ENCODE peak calls at places on chromosomes 4 and X, in six cellular contexts. V, K, D, Z, S and I are unnamed samples.

GRCh38 chrX:1205681-1206611 is 6.5 kb downstream of the CRLF2 start:
- DNase-seq in V (no peak), K (peak; percentile 13), D (peak; percentile 10), Z (no peak), S (peak; percentile 59), I (peak; percentile 7)

GRCh38 chrX:50814701-50815476 is 895 bp upstream of the SHROOM4 start:
- DNase-seq in V (peak; percentile 14), K (no peak), D (no peak), Z (no peak), S (peak; percentile 31), I (no peak)

GRCh38 chr4:176492648-176493302 is 173.0 kb downstream of the SPCS3 start:
- DNase-seq in V (no peak), K (no peak), D (no peak), Z (no peak), S (peak; percentile 34), I (no peak)

GRCh38 chrX:74286950-74287349 is 17.0 kb upstream of the ZCCHC13 start:
- DNase-seq in V (no peak), K (no peak), D (no peak), Z (no peak), S (peak; percentile 85), I (no peak)

GRCh38 chrX:68895339-68896250 is 66.8 kb downstream of the EFNB1 start:
- DNase-seq in V (peak; percentile 38), K (peak; percentile 86), D (peak; percentile 49), Z (peak; percentile 28), S (peak; percentile 42), I (peak; percentile 16)

GRCh38 chr4:181832305-181832704 is 410.9 kb upstream of the TENM3 start:
- DNase-seq in V (no peak), K (no peak), D (no peak), Z (no peak), S (no peak), I (no peak)

GRCh38 chrX:3129256-3129655 is 88.0 kb downstream of the ARSF start:
- DNase-seq in V (no peak), K (no peak), D (no peak), Z (no peak), S (peak; percentile 28), I (no peak)

GRCh38 chrX:138890491-138890890 is 179.0 kb upstream of the FGF13 start:
- DNase-seq in V (no peak), K (no peak), D (no peak), Z (no peak), S (no peak), I (no peak)

GRCh38 chr4:28354874-28355273 is 1494.2 kb downstream of the STIM2 start:
- DNase-seq in V (no peak), K (no peak), D (no peak), Z (no peak), S (no peak), I (no peak)

GRCh38 chr4:131470360-131470759 is 1678.7 kb upstream of the PCDH10 start:
- DNase-seq in V (no peak), K (no peak), D (no peak), Z (no peak), S (no peak), I (no peak)

GRCh38 chr4:119082661-119083060 is 53.0 kb upstream of the MYOZ2 start:
- DNase-seq in V (no peak), K (no peak), D (no peak), Z (no peak), S (no peak), I (no peak)

GRCh38 chr4:76803522-76803921 is 94.4 kb downstream of the SOWAHB start:
- DNase-seq in V (no peak), K (no peak), D (peak; percentile 33), Z (peak; percentile 76), S (peak; percentile 92), I (peak; percentile 31)

DNA sequence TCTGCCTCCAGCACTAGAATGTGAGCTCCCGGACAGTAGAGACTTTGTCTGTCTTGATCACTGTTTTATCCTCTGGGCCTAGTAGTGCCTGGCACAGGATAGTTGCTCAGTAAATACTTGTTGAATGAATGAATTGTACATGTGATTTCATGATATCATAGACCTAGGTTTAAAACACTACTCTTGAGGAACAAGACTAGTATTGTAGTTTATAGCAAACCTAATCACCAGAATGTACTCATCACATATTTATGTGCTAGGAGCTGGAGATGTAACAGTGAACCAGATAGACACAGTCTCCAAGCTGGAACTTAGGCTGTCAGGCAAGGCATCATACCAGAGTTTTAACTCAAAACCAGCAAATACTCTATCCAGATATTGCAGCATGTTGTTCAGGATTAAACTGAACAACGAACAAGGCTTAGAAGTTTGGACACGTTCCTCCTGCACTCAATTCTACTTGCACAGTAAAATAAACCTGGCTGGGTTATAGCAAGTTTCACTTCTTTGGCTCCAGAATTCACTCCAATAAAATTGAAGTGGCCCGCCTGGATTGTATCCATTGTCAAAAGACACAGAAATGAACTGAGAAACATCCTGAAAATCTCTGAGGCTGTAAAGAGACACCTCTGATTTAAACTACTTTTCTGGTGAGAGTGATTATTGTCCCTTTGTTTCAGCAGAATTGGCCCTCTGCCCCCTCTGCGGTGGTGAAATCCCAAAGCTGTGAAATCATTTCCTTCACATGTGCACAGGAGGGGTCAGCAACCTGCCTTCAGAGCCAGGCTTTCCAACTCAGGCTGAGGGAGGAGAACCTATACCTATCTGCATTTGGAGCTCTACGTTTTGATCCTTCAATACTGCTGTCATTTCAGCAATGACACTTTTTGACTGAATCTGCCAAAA is 23.2 kb downstream of the GAB3 start:
- DNase-seq in V (peak; percentile 65), K (peak; percentile 88), D (peak; percentile 52), Z (peak; percentile 78), S (peak; percentile 77), I (no peak)
- TF ChIP-seq POLR2A in V (no peak), K (no peak), D (no peak), Z (no peak), S (peak; percentile 30), I (no peak)

GRCh38 chr4:169617306-169617705 is 3.1 kb upstream of the CLCN3 start:
- DNase-seq in V (no peak), K (no peak), D (no peak), Z (no peak), S (no peak), I (no peak)

GRCh38 chr4:169611157-169611556 is 1.2 kb downstream of the NEK1 start:
- DNase-seq in V (no peak), K (no peak), D (no peak), Z (no peak), S (no peak), I (no peak)

GRCh38 chr4:169612869-169613859 is 781 bp upstream of the NEK1 start:
- DNase-seq in V (peak; percentile 69), K (peak; percentile 87), D (peak; percentile 83), Z (peak; percentile 61), S (peak; percentile 79), I (peak; percentile 18)

GRCh38 chr4:169615467-169616106 is 3.2 kb upstream of the NEK1 start:
- DNase-seq in V (no peak), K (no peak), D (no peak), Z (no peak), S (peak; percentile 49), I (no peak)

DNA sequence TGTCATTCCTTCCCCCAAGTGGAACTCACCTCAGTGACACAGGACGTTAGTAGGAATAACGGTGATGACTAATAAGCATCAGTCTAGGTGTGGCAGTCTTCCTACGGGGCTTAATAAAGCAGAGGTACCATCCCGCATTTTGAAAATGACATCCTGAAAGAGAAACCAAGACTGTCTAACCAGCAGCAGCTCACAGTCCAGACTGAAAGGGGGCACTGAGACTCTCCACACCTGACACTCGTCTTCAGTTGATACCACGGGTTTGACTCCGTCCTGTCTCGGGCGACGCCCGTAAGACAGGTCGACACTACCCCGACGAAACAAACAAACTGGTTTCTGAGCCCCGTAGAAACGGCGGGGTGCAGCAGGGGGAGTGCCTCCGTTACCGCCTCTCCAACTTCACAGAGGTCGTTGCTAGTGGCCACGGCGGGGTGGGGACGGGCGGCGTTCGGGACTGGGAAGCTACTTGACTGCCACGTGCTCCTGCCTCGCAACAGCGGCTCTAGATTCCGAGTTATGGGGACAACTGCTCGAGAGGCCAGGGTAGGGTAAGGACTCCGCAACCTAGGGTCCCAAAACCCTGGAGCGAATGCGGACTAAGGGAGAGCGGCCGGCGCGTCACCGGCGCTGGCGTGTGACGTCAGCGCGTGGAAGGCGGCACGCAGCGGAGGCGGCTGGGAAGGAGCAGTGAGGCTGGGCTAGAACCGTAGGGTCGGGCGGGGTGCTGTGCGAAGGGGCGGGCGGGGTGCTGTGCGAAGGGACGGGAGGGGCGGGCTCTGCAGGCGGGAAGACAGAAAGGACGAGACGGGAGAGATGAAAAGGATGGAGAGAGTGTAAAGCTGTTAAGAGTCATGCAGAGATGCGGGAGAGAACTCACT is at the start of gene NEK1:
- DNase-seq in V (peak; percentile 90), K (peak; percentile 95), D (peak; percentile 74), Z (peak; percentile 68), S (peak; percentile 83), I (peak; percentile 48)
- TF ChIP-seq POLR2A in V (peak; percentile 90), K (peak; percentile 91), D (peak; percentile 86), Z (peak; percentile 79), S (peak; percentile 90), I (peak; percentile 96)

GRCh38 chrX:24151513-24151912 is 2.0 kb downstream of the ZFX start:
- DNase-seq in V (no peak), K (no peak), D (no peak), Z (no peak), S (no peak), I (no peak)

GRCh38 chrX:24148535-24149345 is 789 bp upstream of the ZFX start:
- DNase-seq in V (no peak), K (peak; percentile 70), D (no peak), Z (peak; percentile 17), S (peak; percentile 61), I (no peak)

GRCh38 chrX:24149346-24150050 is at the start of gene ZFX:
- DNase-seq in V (peak; percentile 69), K (peak; percentile 90), D (no peak), Z (peak; percentile 62), S (peak; percentile 63), I (no peak)

GRCh38 chrX:24148118-24148517 is 1.4 kb upstream of the ZFX start:
- DNase-seq in V (no peak), K (no peak), D (no peak), Z (no peak), S (peak; percentile 11), I (no peak)

DNA sequence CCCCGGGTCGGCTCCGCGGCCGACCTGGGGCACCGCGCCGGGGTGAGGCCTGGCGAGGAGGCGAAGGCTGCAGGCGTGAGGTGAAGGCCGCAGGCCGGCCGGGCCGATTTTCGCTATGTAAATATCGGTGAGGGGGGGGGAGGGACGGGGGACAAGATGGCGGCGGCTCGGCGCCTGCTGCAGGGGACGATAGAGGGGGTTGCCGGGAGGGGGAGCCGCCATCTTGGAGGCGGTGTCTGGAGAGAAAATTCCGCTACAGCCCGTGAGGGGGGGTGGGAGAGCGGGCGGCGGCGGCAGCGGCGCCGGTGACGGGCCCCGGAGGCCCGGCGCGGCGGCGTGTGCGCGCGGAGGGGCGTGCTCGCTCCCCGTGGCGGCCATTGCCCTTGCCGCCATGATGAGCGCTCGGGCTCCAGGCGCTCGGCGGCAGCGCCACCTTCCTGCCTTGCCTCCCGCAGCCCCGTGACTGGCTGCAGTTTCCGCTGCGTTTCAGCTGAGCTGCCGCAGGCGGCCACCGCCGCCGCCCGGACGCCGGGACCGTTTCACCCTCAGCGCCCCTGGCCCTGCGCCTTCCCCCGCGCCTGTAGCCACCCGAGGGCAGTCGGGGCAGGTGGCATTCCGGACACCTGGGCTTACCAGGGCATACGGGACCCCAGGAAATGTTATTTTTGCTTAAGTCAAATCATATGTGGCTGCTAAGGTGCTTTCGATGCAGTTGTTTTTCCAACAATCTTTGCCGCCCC is 692 bp downstream of the ZFX start:
- DNase-seq in V (peak; percentile 87), K (peak; percentile 97), D (peak; percentile 68), Z (peak; percentile 88), S (peak; percentile 92), I (peak; percentile 45)
- TF ChIP-seq POLR2A in V (peak; percentile 26), K (no peak), D (no peak), Z (peak; percentile 29), S (peak; percentile 59), I (peak; percentile 50)

GRCh38 chr4:153468587-153468986 is 2.4 kb downstream of the TMEM131L start:
- DNase-seq in V (no peak), K (no peak), D (no peak), Z (no peak), S (no peak), I (no peak)
- TF ChIP-seq POLR2A in V (no peak), K (no peak), D (no peak), Z (no peak), S (no peak), I (no peak)